ENCODE peak calls at places on chromosomes 16 and 17, in eight cellular contexts. S, N, E, L, Y, B, X and K are unnamed samples.

GRCh38 chr17:3877220-3877619 is 15.6 kb downstream of the CAMKK1 start:
- DNase-seq in S (no peak), N (no peak), E (no peak), L (no peak), Y (no peak), B (no peak), X (no peak), K (no peak)

GRCh38 chr17:76867578-76868175 is 527 bp upstream of the MGAT5B start:
- DNase-seq in S (no peak), N (no peak), E (no peak), L (peak), Y (peak), B (no peak), X (no peak), K (peak)

GRCh38 chr16:73015612-73016487 is 32.1 kb downstream of the ZFHX3 start:
- DNase-seq in S (no peak), N (peak), E (peak), L (no peak), Y (no peak), B (no peak), X (no peak), K (no peak)

GRCh38 chr16:72997141-72997542 is 50.8 kb downstream of the ZFHX3 start:
- DNase-seq in S (peak), N (peak), E (no peak), L (peak), Y (peak), B (no peak), X (no peak), K (no peak)

GRCh38 chr16:1102921-1103648 is 7.0 kb upstream of the C1QTNF8 start:
- DNase-seq in S (peak), N (no peak), E (no peak), L (peak), Y (no peak), B (no peak), X (no peak), K (peak)

GRCh38 chr17:59516451-59516850 is 49.0 kb upstream of the DHX40 start:
- DNase-seq in S (no peak), N (no peak), E (no peak), L (no peak), Y (no peak), B (no peak), X (no peak), K (no peak)

GRCh38 chr17:4623249-4623648 is 18.2 kb downstream of the ALOX15 start:
- DNase-seq in S (no peak), N (no peak), E (no peak), L (peak), Y (peak), B (no peak), X (no peak), K (no peak)

GRCh38 chr16:85428168-85428898 is 184.8 kb upstream of the GSE1 start:
- DNase-seq in S (peak), N (peak), E (peak), L (peak), Y (peak), B (no peak), X (no peak), K (peak)

GRCh38 chr17:40218006-40218739 is 931 bp upstream of the WIPF2 start:
- DNase-seq in S (no peak), N (no peak), E (peak), L (no peak), Y (no peak), B (no peak), X (no peak), K (no peak)

GRCh38 chr16:67158637-67159600 is 790 bp downstream of the TRADD start:
- DNase-seq in S (peak), N (no peak), E (no peak), L (no peak), Y (no peak), B (no peak), X (no peak), K (peak)

GRCh38 chr16:85002643-85003042 is 8.7 kb downstream of the ZDHHC7 start:
- DNase-seq in S (no peak), N (no peak), E (no peak), L (peak), Y (no peak), B (no peak), X (no peak), K (no peak)

GRCh38 chr17:3796110-3796821 is 4.7 kb downstream of the ITGAE start:
- DNase-seq in S (no peak), N (no peak), E (no peak), L (no peak), Y (no peak), B (no peak), X (no peak), K (no peak)

GRCh38 chr16:5633845-5634440 is 536.3 kb upstream of the EEF2KMT start:
- DNase-seq in S (no peak), N (no peak), E (no peak), L (peak), Y (no peak), B (no peak), X (no peak), K (no peak)

GRCh38 chr17:80503921-80504320 is 27.5 kb upstream of the NPTX1 start:
- DNase-seq in S (no peak), N (no peak), E (no peak), L (no peak), Y (no peak), B (no peak), X (no peak), K (no peak)

GRCh38 chr17:80502578-80502877 is 26.1 kb upstream of the NPTX1 start:
- DNase-seq in S (no peak), N (no peak), E (no peak), L (no peak), Y (no peak), B (no peak), X (no peak), K (no peak)

GRCh38 chr17:80503031-80503430 is 26.6 kb upstream of the NPTX1 start:
- DNase-seq in S (no peak), N (no peak), E (no peak), L (no peak), Y (no peak), B (no peak), X (no peak), K (no peak)

GRCh38 chr17:80501739-80502577 is 25.6 kb upstream of the NPTX1 start:
- DNase-seq in S (no peak), N (no peak), E (peak), L (peak), Y (peak), B (no peak), X (no peak), K (no peak)

DNA sequence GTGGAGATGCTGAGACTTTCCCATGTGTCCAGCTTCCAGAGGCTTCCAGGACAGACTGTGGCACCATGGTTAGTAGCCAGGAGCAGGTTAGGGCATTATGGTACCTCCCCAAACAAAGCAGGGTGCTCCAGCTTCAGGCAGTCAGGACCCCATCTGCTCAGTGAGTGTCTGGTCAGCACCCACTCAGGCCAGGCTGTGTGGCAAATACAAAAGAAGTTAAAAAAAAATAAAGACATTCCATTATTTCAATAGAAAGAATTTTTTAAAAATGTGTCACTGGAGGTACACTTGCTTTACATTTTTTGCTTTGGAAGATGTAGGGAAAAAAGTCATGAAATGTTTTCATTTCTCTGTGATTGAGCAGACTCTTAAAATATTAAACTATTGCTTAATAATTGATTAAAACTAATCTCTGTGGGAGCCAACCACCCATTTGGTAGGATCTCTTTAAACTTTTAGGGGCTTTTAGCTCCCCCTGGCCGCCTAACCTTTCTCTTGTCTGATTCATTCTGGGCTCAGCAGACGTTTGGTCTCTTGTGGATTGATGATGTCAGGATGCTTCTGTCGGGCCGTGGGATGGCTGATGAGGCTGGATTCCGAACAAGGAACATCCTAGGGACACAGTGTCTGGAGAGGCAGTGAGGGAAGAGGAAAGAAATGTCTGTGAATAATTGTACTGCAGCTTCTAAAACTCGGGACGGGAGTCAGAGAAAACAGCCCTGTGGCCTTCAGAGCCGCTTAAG is 28.4 kb upstream of the NPTX1 start:
- DNase-seq in S (no peak), N (no peak), E (no peak), L (peak), Y (peak), B (no peak), X (no peak), K (no peak)
- TF ChIP-seq CTCF in S (no peak), N (no peak), E (no peak), L (peak), Y (peak), B (peak), X (peak), K (peak)

DNA sequence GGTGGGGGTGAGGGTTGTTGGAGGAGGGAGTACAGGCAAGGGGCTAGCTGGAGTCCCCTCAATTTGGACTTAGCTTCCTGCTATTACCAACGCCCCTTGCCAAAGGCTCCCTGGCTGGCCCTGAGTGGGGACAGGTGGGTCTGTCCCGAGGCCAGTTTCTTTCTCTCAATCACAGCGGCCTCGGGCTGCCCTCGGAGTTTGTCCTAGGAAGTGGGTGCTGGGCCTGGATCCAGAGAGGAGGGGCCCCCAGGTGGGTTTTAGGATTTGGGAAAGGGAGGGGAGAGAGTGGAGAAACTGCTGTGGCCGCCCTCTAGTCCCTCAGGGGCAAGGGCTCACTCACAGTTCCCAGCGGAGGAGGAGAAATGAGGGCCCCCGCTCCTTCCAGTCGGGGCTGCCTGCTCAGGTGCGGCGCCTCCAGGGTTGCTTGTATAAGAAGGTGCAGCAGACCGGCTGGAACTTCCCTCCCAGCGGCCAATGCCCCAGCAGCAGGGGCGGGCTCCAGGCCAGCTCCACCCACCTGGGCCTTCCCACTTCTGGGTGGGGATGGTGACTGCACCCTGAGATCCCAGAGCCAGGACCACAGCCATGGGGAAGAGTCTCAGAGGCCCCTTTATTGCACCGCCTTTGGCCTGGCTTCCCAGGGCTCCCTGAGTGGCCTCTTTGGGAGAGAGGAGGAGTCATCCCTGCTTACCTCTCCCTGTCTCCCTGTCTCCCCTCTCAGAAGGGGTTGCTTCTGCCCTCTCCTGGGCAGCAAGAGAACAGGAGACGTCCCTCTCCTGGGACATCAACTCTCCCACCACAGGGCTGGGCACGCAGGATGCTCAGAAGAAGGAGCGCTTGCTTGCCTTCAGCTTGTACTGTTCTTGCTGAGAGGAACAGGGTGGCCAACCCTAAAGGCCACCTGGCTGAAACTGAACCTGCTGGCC is 112.0 kb upstream of the SMURF2 start:
- DNase-seq in S (peak), N (peak), E (no peak), L (peak), Y (peak), B (peak), X (no peak), K (peak)
- TF ChIP-seq CTCF in S (no peak), N (no peak), E (no peak), L (peak), Y (peak), B (peak), X (peak), K (peak)

GRCh38 chr17:31533546-31534155 is 142.2 kb downstream of the RAB11FIP4 start:
- DNase-seq in S (no peak), N (no peak), E (no peak), L (peak), Y (peak), B (peak), X (no peak), K (peak)
- TF ChIP-seq CTCF in S (no peak), N (no peak), E (peak), L (peak), Y (peak), B (peak), X (peak), K (peak)

GRCh38 chr17:45628019-45628418 is 137.5 kb upstream of the PLEKHM1 start:
- DNase-seq in S (no peak), N (peak), E (no peak), L (no peak), Y (no peak), B (no peak), X (no peak), K (no peak)
- TF ChIP-seq CTCF in S (no peak), N (no peak), E (no peak), L (no peak), Y (no peak), B (no peak), X (no peak), K (no peak)

DNA sequence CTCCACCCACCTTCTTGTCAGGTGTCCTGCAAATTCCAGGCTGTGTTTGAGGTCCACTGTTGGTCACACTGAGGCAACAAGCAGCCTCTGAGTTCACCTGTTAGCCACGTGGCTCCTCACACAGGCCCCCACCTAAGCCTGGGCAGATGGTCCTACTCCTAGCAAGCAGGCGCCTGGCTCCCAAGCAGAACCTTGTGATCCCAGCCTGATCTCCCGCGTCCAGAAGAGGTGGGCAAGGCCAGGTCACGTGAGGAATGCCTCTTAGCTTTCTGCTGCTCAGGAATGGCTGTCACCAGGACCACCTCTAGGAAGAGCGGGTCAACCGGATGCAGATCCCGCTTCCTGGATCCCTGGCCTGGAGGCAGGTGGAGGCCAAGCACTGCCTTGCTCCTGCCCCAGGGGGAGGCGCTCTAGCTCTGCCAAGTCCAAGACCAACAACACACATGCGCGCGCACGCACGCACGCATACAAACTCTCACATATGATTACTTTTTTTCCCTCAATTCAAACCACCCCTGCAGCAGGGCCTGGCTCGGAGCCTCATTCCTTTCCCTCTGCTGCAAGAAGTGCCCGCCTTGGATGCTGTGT is 9.5 kb downstream of the CYB561 start:
- DNase-seq in S (no peak), N (no peak), E (no peak), L (peak), Y (peak), B (no peak), X (no peak), K (peak)
- TF ChIP-seq CTCF in S (no peak), N (no peak), E (no peak), L (peak), Y (peak), B (no peak), X (no peak), K (peak)

DNA sequence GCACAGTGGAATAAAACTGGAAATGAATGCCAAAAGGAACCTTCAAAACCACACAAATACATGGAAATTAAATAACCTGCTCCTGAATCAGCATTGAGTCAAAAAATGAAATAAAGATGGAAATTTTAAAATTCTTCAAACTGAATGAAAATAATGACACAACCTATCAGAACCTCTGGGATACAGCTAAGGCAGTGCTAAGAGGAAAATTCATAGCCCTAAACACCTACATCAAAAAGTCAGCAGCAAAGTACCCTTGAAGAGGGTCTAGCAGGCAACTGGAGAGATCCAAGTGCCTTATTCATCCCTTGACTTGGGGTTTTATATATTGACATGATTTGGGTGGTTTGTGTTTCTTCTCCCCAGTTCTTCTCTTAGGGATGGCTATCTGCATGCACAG is 294.1 kb downstream of the PMP22 start:
- DNase-seq in S (no peak), N (no peak), E (no peak), L (no peak), Y (no peak), B (no peak), X (no peak), K (no peak)
- TF ChIP-seq CTCF in S (no peak), N (no peak), E (no peak), L (no peak), Y (no peak), B (no peak), X (no peak), K (no peak)